ENCODE peak calls at places on chromosomes 13 and 19, in six cellular contexts. L, B, S, X, F and Z are unnamed samples.

GRCh38 chr13:34941436-34941834 is 635 bp upstream of the NBEA start:
- DNase-seq in F (no peak), B (peak), X (no peak), L (no peak), S (no peak), Z (no peak)

GRCh38 chr19:27679399-27679798 is 1533.6 kb downstream of the UQCRFS1 start:
- DNase-seq in S (no peak), X (no peak), L (no peak), F (no peak), B (no peak), Z (no peak)

GRCh38 chr13:29474991-29475390 is 120.5 kb downstream of the SLC7A1 start:
- DNase-seq in F (no peak), S (no peak), L (peak), X (no peak), B (no peak), Z (peak)

GRCh38 chr13:99275093-99275469 is 16.9 kb upstream of the GPR18 start:
- DNase-seq in B (no peak), L (peak), F (peak), X (no peak), S (no peak), Z (peak)

GRCh38 chr13:110520431-110521295 is 40.9 kb downstream of the RAB20 start:
- DNase-seq in B (no peak), F (peak), L (peak), S (no peak), X (peak), Z (peak)

GRCh38 chr13:97264663-97265062 is 42.5 kb downstream of the MBNL2 start:
- DNase-seq in S (no peak), L (no peak), X (no peak), B (no peak), F (no peak), Z (no peak)

GRCh38 chr13:29483211-29483610 is 112.3 kb downstream of the SLC7A1 start:
- DNase-seq in B (no peak), L (no peak), X (no peak), S (no peak), F (no peak), Z (no peak)

GRCh38 chr13:100541882-100542545 is 46.6 kb downstream of the GGACT start:
- DNase-seq in X (no peak), B (no peak), L (no peak), S (no peak), F (no peak), Z (no peak)

GRCh38 chr13:112984954-112985802 is 16.2 kb downstream of the MCF2L start:
- DNase-seq in X (no peak), L (no peak), B (no peak), F (no peak), S (no peak), Z (no peak)

GRCh38 chr19:7863157-7863970 is 10.8 kb downstream of the PRR36 start:
- DNase-seq in X (no peak), B (no peak), L (no peak), F (no peak), S (peak), Z (no peak)

GRCh38 chr13:42740753-42741152 is 40.6 kb upstream of the FAM216B start:
- DNase-seq in F (no peak), L (peak), S (no peak), B (no peak), X (no peak), Z (no peak)

GRCh38 chr13:80047406-80047805 is 293.5 kb downstream of the SPRY2 start:
- DNase-seq in X (no peak), S (no peak), L (peak), F (no peak), B (no peak), Z (peak)

GRCh38 chr13:101300531-101300930 is 115.8 kb downstream of the NALCN start:
- DNase-seq in F (no peak), B (no peak), S (no peak), X (no peak), L (no peak), Z (no peak)

GRCh38 chr19:7224205-7224833 is 69.9 kb downstream of the INSR start:
- DNase-seq in S (no peak), B (no peak), X (no peak), L (no peak), F (peak), Z (no peak)

GRCh38 chr19:48933382-48933932 is at the start of gene DHDH:
- DNase-seq in B (peak), L (peak), X (no peak), S (peak), F (peak), Z (no peak)

GRCh38 chr19:35805518-35806102 is 7.0 kb downstream of the PRODH2 start:
- DNase-seq in B (no peak), X (no peak), S (no peak), L (no peak), F (no peak), Z (no peak)

GRCh38 chr13:21347753-21348318 is 111.3 kb downstream of the ZDHHC20 start:
- DNase-seq in F (no peak), X (no peak), B (no peak), S (no peak), L (no peak), Z (no peak)

GRCh38 chr19:55173717-55174409 is 6.2 kb downstream of the SYT5 start:
- DNase-seq in S (peak), B (peak), F (peak), X (peak), L (peak), Z (peak)

GRCh38 chr19:49497790-49498106 is 1.5 kb downstream of the RPS11 start:
- DNase-seq in S (no peak), B (no peak), X (no peak), L (no peak), F (no peak), Z (no peak)

GRCh38 chr19:5990289-5990797 is 12.4 kb upstream of the RANBP3 start:
- DNase-seq in S (peak), X (no peak), F (no peak), B (no peak), L (no peak), Z (no peak)